ENCODE peak calls at places on chromosomes 16 and 17, in four cellular contexts. H is stomach, O is cardiac muscle cell, Z is transverse colon. S is an unnamed sample. For H3K4me1, the result is how much of the 10 kb centered on the place peaks cover.

GRCh38 chr17:65013613-65014391 is 42.7 kb downstream of the GNA13 start:
- DNase-seq in H (no peak), Z (no peak), O (peak), S (peak)

GRCh38 chr17:6524520-6524919 is 31.8 kb downstream of the PITPNM3 start:
- DNase-seq in O (no peak), H (no peak), Z (no peak), S (no peak)

GRCh38 chr16:88437367-88437964 is 15.6 kb upstream of the ZFPM1 start:
- DNase-seq in O (peak), H (peak), Z (peak), S (peak)

GRCh38 chr17:74490716-74491115 is 24.3 kb downstream of the CD300A start:
- DNase-seq in Z (no peak), O (no peak), H (no peak), S (no peak)

GRCh38 chr17:76268015-76268749 is 3.0 kb downstream of the UBALD2 start:
- DNase-seq in Z (peak), H (peak), O (peak), S (peak)

GRCh38 chr17:14006249-14006942 is 62.9 kb upstream of the COX10 start:
- DNase-seq in O (no peak), Z (no peak), H (no peak), S (no peak)

GRCh38 chr16:26816885-26817571 is 249.7 kb upstream of the C16orf82 start:
- DNase-seq in Z (no peak), O (no peak), H (no peak), S (no peak)

GRCh38 chr16:3088450-3088849 is 10.6 kb downstream of the ZSCAN10 start:
- DNase-seq in Z (no peak), H (no peak), O (no peak), S (no peak)

GRCh38 chr17:4444782-4445473 is 11.2 kb downstream of the SPNS3 start:
- DNase-seq in Z (peak), H (peak), O (peak), S (peak)

GRCh38 chr17:45398800-45399199 is 33.9 kb downstream of the ARHGAP27 start:
- DNase-seq in O (no peak), H (no peak), Z (no peak), S (no peak)

GRCh38 chr16:3748307-3748706 is 31.0 kb upstream of the TRAP1 start:
- DNase-seq in O (no peak), H (no peak), Z (no peak), S (no peak)

GRCh38 chr16:67430504-67431076 is 331 bp upstream of the HSD11B2 start:
- DNase-seq in O (no peak), H (peak), Z (peak), S (peak)

GRCh38 chr16:47470810-47471209 is 9.7 kb downstream of the PHKB start:
- DNase-seq in Z (no peak), O (no peak), H (no peak), S (no peak)
- H3K4me1 ChIP-seq in Z (under half), O (half or more), H (under half), S (under half)

DNA sequence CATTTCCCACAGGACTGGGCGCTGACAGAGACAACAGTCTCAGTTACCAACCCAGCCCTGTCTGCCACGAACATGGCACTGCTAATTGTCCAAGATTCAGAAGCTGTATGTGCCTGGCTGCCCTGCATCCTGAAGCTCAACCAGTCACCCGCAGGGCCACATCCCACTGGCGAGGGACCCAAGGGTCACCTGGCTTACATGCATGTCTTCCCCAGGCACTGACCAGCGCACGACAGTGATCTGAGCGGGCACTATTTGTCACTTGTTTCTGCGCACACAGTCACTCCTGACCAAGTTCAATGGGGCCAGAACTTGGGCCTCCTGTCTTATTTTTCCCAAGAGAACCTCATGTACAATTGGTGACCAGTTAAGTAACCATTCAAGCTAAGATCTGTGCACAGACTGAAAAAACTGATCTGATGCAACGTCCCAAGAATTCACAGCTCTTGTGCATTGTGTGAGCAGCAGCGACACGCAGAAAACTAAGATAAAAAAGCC is 13.1 kb downstream of the USP7 start:
- DNase-seq in Z (no peak), O (peak), H (no peak), S (no peak)
- H3K4me1 ChIP-seq in Z (half or more), O (under half), H (half or more), S (half or more)

GRCh38 chr17:41777157-41777578 is 9.3 kb downstream of the JUP start:
- DNase-seq in H (peak), O (no peak), Z (peak), S (no peak)

GRCh38 chr17:41782142-41782541 is 4.4 kb downstream of the JUP start:
- DNase-seq in O (peak), Z (no peak), H (peak), S (no peak)

GRCh38 chr17:41777579-41778188 is 8.8 kb downstream of the JUP start:
- DNase-seq in H (peak), Z (peak), O (peak), S (peak)

GRCh38 chr17:41781404-41782110 is 5.0 kb downstream of the JUP start:
- DNase-seq in H (no peak), O (peak), Z (no peak), S (peak)

GRCh38 chr17:41779954-41780353 is 6.6 kb downstream of the JUP start:
- DNase-seq in H (no peak), O (no peak), Z (no peak), S (no peak)
- H3K4me1 ChIP-seq in H (half or more), O (under half), Z (half or more), S (under half)

GRCh38 chr16:82862057-82862456 is 235.3 kb downstream of the CDH13 start:
- DNase-seq in Z (no peak), H (no peak), O (no peak), S (no peak)
- H3K4me1 ChIP-seq in Z (under half), H (under half), O (under half), S (under half)